ENCODE peak calls at places on chromosomes 2 and 18, in four cellular contexts. M is spleen, Y is uterus, E is endothelial cell of umbilical vein. D is an unnamed sample.

GRCh38 chr2:95043300-95043786 is 17.8 kb downstream of the MAL start:
- DNase-seq in E (no peak), Y (peak; percentile 44), M (no peak), D (no peak)

GRCh38 chr18:74899554-74899953 is 301.9 kb downstream of the ZNF407 start:
- DNase-seq in M (no peak), Y (peak; percentile 29), E (no peak), D (no peak)

GRCh38 chr2:192500550-192501200 is 305.9 kb upstream of the TMEFF2 start:
- DNase-seq in M (no peak), Y (no peak), E (no peak), D (no peak)

GRCh38 chr2:98730053-98730850 is 680 bp downstream of the MGAT4A start:
- DNase-seq in M (peak; percentile 91), Y (peak; percentile 35), E (peak; percentile 67), D (no peak)

GRCh38 chr2:191552036-191552435 is 125.9 kb upstream of the NABP1 start:
- DNase-seq in Y (no peak), E (peak; percentile 16), M (no peak), D (no peak)

GRCh38 chr18:8552151-8552550 is 57.1 kb upstream of the RAB12 start:
- DNase-seq in Y (no peak), M (no peak), E (no peak), D (no peak)

GRCh38 chr2:168457177-168457905 is 1.3 kb downstream of the CERS6 start:
- DNase-seq in Y (no peak), E (peak; percentile 40), M (no peak), D (no peak)

GRCh38 chr2:174577967-174578589 is 19.5 kb downstream of the WIPF1 start:
- DNase-seq in M (no peak), Y (no peak), E (peak; percentile 55), D (no peak)

GRCh38 chr2:134189009-134189717 is 64.7 kb upstream of the MGAT5 start:
- DNase-seq in E (no peak), M (no peak), Y (no peak), D (no peak)

GRCh38 chr2:175234153-175234552 is 52.6 kb upstream of the ATP5MC3 start:
- DNase-seq in M (no peak), Y (no peak), E (no peak), D (no peak)

GRCh38 chr2:50086450-50086849 is 932.1 kb upstream of the FSHR start:
- DNase-seq in M (no peak), Y (no peak), E (no peak), D (no peak)

GRCh38 chr18:46820863-46821262 is 64.0 kb upstream of the ST8SIA5 start:
- DNase-seq in Y (no peak), E (no peak), M (no peak), D (no peak)

GRCh38 chr2:85785027-85785822 is 31.4 kb downstream of the ATOH8 start:
- DNase-seq in Y (peak; percentile 68), E (no peak), M (peak; percentile 18), D (no peak)
- H3K4me1 ChIP-seq in Y (peaks cover 20% of the 10 kb centered on the region), E (no peaks in the 10 kb centered on the region), M (peaks cover 39% of the 10 kb centered on the region), D (peaks cover 2% of the 10 kb centered on the region)

DNA sequence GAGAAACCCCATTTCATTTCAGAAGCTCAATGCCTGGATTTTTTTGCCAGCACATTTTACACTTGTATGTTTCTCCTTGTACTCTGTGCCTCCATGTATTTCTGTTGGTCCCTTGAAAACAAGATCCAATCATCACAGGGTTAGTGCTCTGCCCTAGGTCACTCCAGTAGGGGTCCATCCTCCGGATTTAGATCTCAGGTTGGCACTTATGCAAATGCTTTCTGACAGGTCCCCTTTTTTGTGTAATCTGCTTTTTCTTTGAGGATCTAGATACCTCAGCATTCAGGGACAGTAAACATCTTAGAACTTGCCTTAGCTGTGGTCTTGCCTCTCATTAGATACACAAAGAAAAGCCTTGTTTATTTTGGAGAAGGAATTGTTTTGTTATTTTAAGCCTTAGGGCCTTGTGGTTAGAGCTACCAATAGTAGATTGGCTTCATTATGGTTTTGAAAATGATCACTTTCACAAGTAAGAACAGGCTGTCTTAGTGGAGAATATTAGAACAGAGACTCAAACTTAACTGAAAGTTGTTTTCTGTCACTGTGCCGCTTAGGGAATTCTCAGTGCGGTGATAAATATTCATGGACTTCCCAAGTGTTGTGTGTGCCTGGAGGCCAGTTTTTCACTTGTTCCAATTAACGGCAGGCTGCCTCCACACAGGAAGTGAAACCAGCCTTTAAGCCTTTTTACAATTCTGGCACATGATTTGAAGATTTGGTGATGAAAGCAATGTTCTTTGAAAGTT is 7.8 kb downstream of the MERTK start:
- DNase-seq in Y (no peak), E (peak; percentile 66), M (no peak), D (no peak)
- H3K27ac ChIP-seq in Y (peak overlapping the region; percentile 61), E (peak overlapping the region; percentile 43), M (peak overlapping the region; percentile 28), D (no peak overlapping the region)

DNA sequence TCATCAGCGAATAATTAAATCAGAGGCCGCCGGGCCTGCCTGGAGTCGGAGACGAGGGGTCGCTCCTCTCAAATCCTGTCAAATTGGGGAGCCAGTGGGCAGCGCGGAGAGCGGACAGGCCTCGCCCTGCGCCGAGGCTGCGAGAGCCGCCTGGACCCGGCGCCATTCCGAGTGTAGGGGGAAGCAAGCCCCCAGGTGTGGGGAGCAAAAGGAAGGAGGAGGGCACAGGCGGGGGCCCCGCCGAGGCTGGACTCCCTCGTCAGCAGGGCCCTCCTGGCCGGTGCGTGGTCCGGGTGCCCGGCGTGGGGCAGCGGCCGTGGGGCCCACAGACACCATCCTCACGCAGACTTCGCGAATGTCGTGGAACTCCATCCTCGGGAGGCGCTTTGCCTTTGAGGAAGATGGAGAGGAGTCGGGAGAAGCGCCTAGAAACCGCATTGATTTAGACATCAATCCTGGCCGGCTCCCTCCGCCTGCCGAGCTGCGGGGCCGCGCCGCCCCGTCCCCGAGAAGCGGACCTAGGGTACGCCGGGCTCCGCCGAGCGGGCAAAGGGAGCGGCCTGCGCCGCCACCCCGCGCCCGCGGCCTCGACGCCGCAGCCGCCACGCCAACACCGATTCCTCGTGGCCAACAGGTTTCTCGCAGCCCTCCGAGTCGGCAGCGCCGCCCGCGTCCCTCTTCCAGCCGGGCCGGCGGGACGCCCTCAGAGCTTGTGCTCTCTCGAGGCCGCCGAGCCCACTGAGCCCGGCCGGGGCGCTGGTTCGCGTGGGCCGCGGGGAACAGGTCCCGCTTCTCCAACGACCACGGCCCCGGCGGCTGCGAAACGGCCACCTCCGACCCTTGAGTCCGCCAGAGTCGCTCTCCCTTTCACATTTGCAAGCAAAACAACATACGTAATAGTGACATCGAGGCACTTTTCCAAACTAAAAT is 6.7 kb upstream of the ONECUT2 start:
- DNase-seq in Y (no peak), M (peak; percentile 73), E (no peak), D (no peak)
- H3K9me3 ChIP-seq in Y (no peaks in the 10 kb centered on the region), M (peaks cover 18% of the 10 kb centered on the region), E (no peaks in the 10 kb centered on the region), D (no peaks in the 10 kb centered on the region)

DNA sequence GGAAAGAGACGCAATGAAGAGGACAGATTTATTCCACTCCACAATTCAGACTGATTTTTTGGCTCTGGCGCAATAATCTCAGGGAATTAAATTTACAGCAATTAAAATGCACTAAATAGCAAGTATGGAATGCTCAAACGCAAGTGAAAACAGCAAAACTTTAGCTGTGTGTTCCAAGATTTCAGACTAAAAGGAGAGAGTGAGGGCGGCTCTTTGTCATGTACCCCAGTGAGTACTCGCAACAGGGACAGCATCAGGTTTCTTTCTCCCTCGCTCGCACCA is 1.2 kb downstream of the ROCK2 start:
- DNase-seq in Y (no peak), M (no peak), E (peak; percentile 47), D (no peak)
- H3K4me1 ChIP-seq in Y (no peaks in the 10 kb centered on the region), M (peaks cover 68% of the 10 kb centered on the region), E (peaks cover 25% of the 10 kb centered on the region), D (no peaks in the 10 kb centered on the region)

DNA sequence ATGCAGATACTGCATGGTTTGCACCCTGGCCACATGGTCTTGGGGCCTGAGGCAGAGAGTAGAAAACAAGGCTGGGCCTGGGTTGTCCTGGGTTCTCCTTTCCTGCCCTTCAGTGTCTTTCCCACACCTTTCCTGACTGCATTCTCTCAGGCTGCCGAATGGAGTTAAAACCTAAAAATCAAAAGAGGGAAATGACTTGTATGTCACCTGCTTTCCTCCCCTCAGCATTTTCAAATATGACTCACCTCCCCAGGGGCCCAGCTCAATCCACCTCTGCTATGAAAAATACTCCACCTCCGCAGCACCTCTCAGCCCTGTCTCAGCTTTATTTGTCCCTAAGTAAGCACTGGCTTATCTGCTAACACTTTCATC is 457.8 kb upstream of the MEX3C start:
- DNase-seq in M (no peak), E (no peak), Y (no peak), D (no peak)
- H3K27ac ChIP-seq in M (no peak overlapping the region), E (no peak overlapping the region), Y (no peak overlapping the region), D (no peak overlapping the region)

GRCh38 chr2:226181909-226182308 is 617.7 kb downstream of the IRS1 start:
- DNase-seq in E (no peak), M (no peak), Y (no peak), D (no peak)
- H3K9me3 ChIP-seq in E (no peaks in the 10 kb centered on the region), M (peaks cover 36% of the 10 kb centered on the region), Y (no peaks in the 10 kb centered on the region), D (no peaks in the 10 kb centered on the region)

DNA sequence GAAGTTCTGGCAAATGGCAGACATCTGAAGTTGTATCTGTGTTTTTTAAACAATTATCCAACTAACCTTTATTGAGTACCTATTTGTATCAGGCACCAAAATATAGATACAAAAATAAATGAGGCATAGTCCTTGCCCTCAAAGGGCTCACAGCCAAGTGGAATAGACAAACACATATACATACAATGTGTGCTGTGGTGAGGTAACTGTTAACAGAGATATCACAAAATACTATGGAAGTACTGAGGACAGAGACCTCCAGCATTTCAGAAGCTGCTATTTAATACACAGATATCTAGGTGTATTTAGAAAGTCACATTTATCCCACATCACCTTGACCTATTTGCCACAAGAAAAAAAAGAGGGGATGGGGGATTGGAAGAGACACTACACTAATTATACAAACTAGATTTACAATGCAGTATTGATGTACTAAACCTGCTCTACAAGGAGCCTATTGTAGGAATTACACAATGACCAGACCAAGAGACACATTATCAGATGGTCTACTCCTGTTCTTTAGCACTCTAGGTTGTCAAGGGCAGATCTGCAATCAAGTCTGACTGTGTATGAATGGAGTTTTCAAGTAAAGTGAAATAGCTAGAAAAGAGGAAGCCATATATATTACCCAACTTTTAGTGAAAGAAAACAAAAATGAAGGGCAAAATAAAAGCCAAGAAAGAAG is 62.2 kb downstream of the SPIRE1 start:
- DNase-seq in M (no peak), E (no peak), Y (no peak), D (no peak)
- H3K4me1 ChIP-seq in M (peaks cover 21% of the 10 kb centered on the region), E (peaks cover 51% of the 10 kb centered on the region), Y (no peaks in the 10 kb centered on the region), D (peaks cover 1% of the 10 kb centered on the region)

GRCh38 chr2:3224681-3225080 is 152.9 kb downstream of the EIPR1 start:
- DNase-seq in M (no peak), Y (no peak), E (no peak), D (no peak)

GRCh38 chr2:3219536-3219935 is 158.1 kb downstream of the EIPR1 start:
- DNase-seq in Y (no peak), E (no peak), M (no peak), D (no peak)

GRCh38 chr2:3217646-3218045 is 160.0 kb downstream of the EIPR1 start:
- DNase-seq in E (no peak), M (no peak), Y (no peak), D (no peak)

GRCh38 chr2:3223080-3223923 is 154.3 kb downstream of the EIPR1 start:
- DNase-seq in M (no peak), E (peak; percentile 23), Y (no peak), D (no peak)

GRCh38 chr2:3222636-3223035 is 155.0 kb downstream of the EIPR1 start:
- DNase-seq in M (no peak), Y (no peak), E (no peak), D (no peak)
- H3K27ac ChIP-seq in M (no peak overlapping the region), Y (no peak overlapping the region), E (no peak overlapping the region), D (no peak overlapping the region)

D was measured in iPS DF 6.9.